ENCODE peak calls at places on chromosomes 12 and 14, in five cellular contexts. L is prostate gland, U is HCT116, P is uterus, I is adrenal gland. E is an unnamed sample.

GRCh38 chr14:105527381-105528196 is 1.2 kb downstream of the TMEM121 start:
- DNase-seq in U (no peak), P (no peak), I (no peak), L (no peak), E (no peak)

GRCh38 chr12:120678572-120678971 is 8.4 kb upstream of the MLEC start:
- DNase-seq in U (no peak), P (no peak), I (no peak), L (no peak), E (no peak)

GRCh38 chr12:25372002-25372401 is 121.3 kb upstream of the KRAS start:
- DNase-seq in U (no peak), I (no peak), L (no peak), P (no peak), E (no peak)

GRCh38 chr14:95828649-95829265 is 47.9 kb upstream of the TUNAR start:
- DNase-seq in P (no peak), L (no peak), U (no peak), I (no peak), E (no peak)

GRCh38 chr12:22990501-22990900 is 365.5 kb downstream of the ETNK1 start:
- DNase-seq in I (no peak), U (no peak), L (no peak), P (no peak), E (no peak)

GRCh38 chr12:132302466-132303358 is 26.7 kb downstream of the GALNT9 start:
- DNase-seq in L (no peak), P (no peak), I (no peak), U (no peak), E (no peak)

GRCh38 chr14:75283162-75283883 is 4.7 kb downstream of the FOS start:
- DNase-seq in U (no peak), P (no peak), I (peak; percentile 34), L (no peak), E (no peak)

GRCh38 chr14:103527408-103528157 is 1.4 kb upstream of the TRMT61A start:
- DNase-seq in U (no peak), I (no peak), L (no peak), P (no peak), E (peak; percentile 78)

GRCh38 chr14:74566174-74567125 is 45.6 kb downstream of the LTBP2 start:
- DNase-seq in U (no peak), L (peak; percentile 37), P (no peak), I (no peak), E (no peak)

GRCh38 chr12:43111608-43112007 is 440.4 kb downstream of the ADAMTS20 start:
- DNase-seq in P (no peak), I (no peak), L (no peak), U (no peak), E (no peak)

GRCh38 chr12:99916555-99916954 is 68.2 kb downstream of the ANKS1B start:
- DNase-seq in I (no peak), U (no peak), L (no peak), P (no peak), E (no peak)

DNA sequence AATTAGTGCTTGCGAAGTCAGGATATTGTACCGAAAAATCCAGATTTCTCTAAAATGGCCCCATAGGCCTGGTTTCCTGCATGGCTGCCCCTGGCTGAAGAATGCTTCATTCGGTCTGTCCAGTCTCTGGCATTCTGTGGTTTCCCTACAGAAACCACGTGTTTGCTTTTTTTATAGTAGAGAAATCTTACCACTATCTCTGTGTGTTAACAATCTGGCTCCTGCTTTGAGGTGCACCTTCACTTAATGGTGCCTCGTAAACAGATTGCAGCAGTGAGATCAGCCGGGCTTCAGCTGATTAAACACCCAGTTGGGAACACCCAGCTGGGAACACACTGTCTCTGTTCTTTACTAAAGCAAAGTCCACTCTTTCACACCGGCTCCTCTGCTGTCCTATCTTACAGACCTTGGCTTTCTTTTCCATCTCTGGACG is 6.7 kb upstream of the DNAAF2 start:
- DNase-seq in I (no peak), P (no peak), U (no peak), L (peak; percentile 84), E (no peak)
- TF ChIP-seq POLR2A in I (no peak), P (no peak), U (no peak), L (peak; percentile 19), E (no peak)

GRCh38 chr12:46580445-46580844 is 207.9 kb upstream of the SLC38A2 start:
- DNase-seq in P (no peak), L (no peak), U (no peak), I (no peak), E (no peak)
- TF ChIP-seq POLR2A in P (no peak), L (no peak), U (no peak), I (no peak), E (no peak)

GRCh38 chr12:18454330-18454729 is 193.0 kb downstream of the PIK3C2G start:
- DNase-seq in U (no peak), I (no peak), P (no peak), L (no peak), E (no peak)

GRCh38 chr12:18461738-18462137 is 200.4 kb downstream of the PIK3C2G start:
- DNase-seq in I (no peak), P (no peak), U (no peak), L (no peak), E (no peak)

GRCh38 chr12:18457362-18457761 is 196.0 kb downstream of the PIK3C2G start:
- DNase-seq in L (no peak), I (no peak), P (no peak), U (no peak), E (no peak)

DNA sequence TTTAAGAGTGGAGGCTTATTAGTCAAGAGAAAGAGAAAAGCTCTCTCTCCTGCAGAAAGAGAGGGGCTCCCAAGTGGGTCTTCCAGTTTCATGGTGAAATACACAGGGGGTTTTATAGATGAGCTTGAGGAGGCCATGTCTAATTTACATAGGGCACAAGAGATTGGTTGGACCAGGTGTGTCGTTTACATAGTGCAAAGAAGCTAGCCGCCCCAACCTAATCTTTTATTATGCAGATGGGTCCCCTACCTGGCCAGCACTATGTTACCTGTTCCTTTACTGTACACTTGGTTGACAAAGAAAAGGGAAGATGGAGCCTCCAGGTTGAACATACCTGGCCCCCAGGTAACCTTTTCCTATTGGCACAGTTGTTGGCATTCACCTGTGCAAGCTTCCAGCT is 195.0 kb downstream of the PIK3C2G start:
- DNase-seq in P (no peak), L (no peak), I (no peak), U (no peak), E (no peak)
- TF ChIP-seq POLR2A in P (no peak), L (no peak), I (no peak), U (no peak), E (no peak)

GRCh38 chr14:100286484-100287191 is 19.6 kb downstream of the SLC25A29 start:
- DNase-seq in P (no peak), L (no peak), I (peak; percentile 35), U (no peak), E (no peak)

GRCh38 chr14:100285913-100286400 is 20.3 kb downstream of the SLC25A29 start:
- DNase-seq in L (no peak), P (no peak), I (peak; percentile 20), U (no peak), E (no peak)

GRCh38 chr14:100287202-100287997 is 18.8 kb downstream of the SLC25A29 start:
- DNase-seq in P (no peak), I (peak; percentile 18), U (no peak), L (no peak), E (no peak)

GRCh38 chr14:100283984-100284881 is 22.0 kb downstream of the SLC25A29 start:
- DNase-seq in L (no peak), U (no peak), I (peak; percentile 16), P (no peak), E (no peak)

GRCh38 chr14:100285021-100285912 is 21.0 kb downstream of the SLC25A29 start:
- DNase-seq in P (peak; percentile 52), I (peak; percentile 56), U (no peak), L (peak; percentile 39), E (peak; percentile 88)
- TF ChIP-seq POLR2A in P (peak; percentile 69), I (no peak), U (peak; percentile 63), L (peak; percentile 42), E (peak; percentile 15)

DNA sequence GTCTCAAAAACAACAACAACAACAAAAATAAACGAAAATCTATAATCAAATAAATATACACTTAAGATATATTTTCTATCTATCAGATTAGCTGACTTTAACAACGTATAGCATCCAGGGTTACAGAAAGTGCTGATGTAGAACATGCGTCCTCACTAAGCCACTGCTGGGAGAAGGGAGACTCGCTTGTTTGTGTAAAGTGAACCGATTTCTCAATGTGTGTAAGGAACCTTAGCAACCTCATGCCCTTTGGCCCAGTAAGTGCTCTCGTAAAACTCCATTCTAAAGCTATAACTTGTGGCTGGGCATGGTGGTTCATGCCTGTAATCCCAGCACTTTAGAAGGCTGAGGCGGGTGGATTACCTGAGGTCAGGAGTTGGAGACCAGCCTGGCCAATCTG is 23.8 kb downstream of the NFKBIA start:
- DNase-seq in P (no peak), U (no peak), I (no peak), L (no peak), E (no peak)
- TF ChIP-seq POLR2A in P (no peak), U (no peak), I (no peak), L (no peak), E (no peak)

GRCh38 chr12:121793501-121793835 is at the start of gene RHOF:
- DNase-seq in P (no peak), L (no peak), U (no peak), I (no peak), E (no peak)
- TF ChIP-seq POLR2A in P (peak; percentile 25), L (no peak), U (peak; percentile 57), I (no peak), E (no peak)